ENCODE peak calls at places on chromosomes 6 and 20, in five cellular contexts. One of them, this sample, is unnamed.

GRCh38 chr6:40484066-40484465 is 103.1 kb downstream of the LRFN2 start:
- DNase-seq in dorsolateral prefrontal cortex: no peak
- DNase-seq in MM.1S: no peak
- DNase-seq in cardiac muscle cell: no peak
- DNase-seq in AG09309: no peak
- DNase-seq in this sample: no peak

GRCh38 chr6:108675226-108676160 is 114.8 kb downstream of the FOXO3 start:
- DNase-seq in dorsolateral prefrontal cortex: no peak
- DNase-seq in MM.1S: no peak
- DNase-seq in cardiac muscle cell: peak
- DNase-seq in AG09309: no peak
- DNase-seq in this sample: no peak

GRCh38 chr6:55578537-55579363 is at the start of gene HMGCLL1:
- DNase-seq in dorsolateral prefrontal cortex: peak
- DNase-seq in MM.1S: no peak
- DNase-seq in cardiac muscle cell: peak
- DNase-seq in AG09309: no peak
- DNase-seq in this sample: no peak

GRCh38 chr6:35449287-35449881 is 2.8 kb upstream of the FANCE start:
- DNase-seq in dorsolateral prefrontal cortex: no peak
- DNase-seq in MM.1S: peak
- DNase-seq in cardiac muscle cell: peak
- DNase-seq in AG09309: no peak
- DNase-seq in this sample: no peak

GRCh38 chr6:128963561-128963960 is 80.6 kb downstream of the LAMA2 start:
- DNase-seq in dorsolateral prefrontal cortex: no peak
- DNase-seq in MM.1S: no peak
- DNase-seq in cardiac muscle cell: no peak
- DNase-seq in AG09309: no peak
- DNase-seq in this sample: no peak

GRCh38 chr6:39347201-39347600 is 24.7 kb upstream of the KCNK16 start:
- DNase-seq in dorsolateral prefrontal cortex: no peak
- DNase-seq in MM.1S: no peak
- DNase-seq in cardiac muscle cell: no peak
- DNase-seq in AG09309: no peak
- DNase-seq in this sample: no peak

GRCh38 chr20:13425401-13425800 is 204.3 kb downstream of the ISM1 start:
- DNase-seq in dorsolateral prefrontal cortex: no peak
- DNase-seq in MM.1S: no peak
- DNase-seq in cardiac muscle cell: no peak
- DNase-seq in AG09309: no peak
- DNase-seq in this sample: no peak

GRCh38 chr20:36826556-36827244 is 49.2 kb upstream of the TLDC2 start:
- DNase-seq in dorsolateral prefrontal cortex: no peak
- DNase-seq in MM.1S: no peak
- DNase-seq in cardiac muscle cell: no peak
- DNase-seq in AG09309: no peak
- DNase-seq in this sample: no peak

GRCh38 chr6:84062519-84063154 is 29.1 kb downstream of the MRAP2 start:
- DNase-seq in dorsolateral prefrontal cortex: no peak
- DNase-seq in MM.1S: no peak
- DNase-seq in cardiac muscle cell: no peak
- DNase-seq in AG09309: no peak
- DNase-seq in this sample: no peak

GRCh38 chr20:38231786-38232130 is 28.8 kb downstream of the KIAA1755 start:
- DNase-seq in dorsolateral prefrontal cortex: no peak
- DNase-seq in MM.1S: no peak
- DNase-seq in cardiac muscle cell: no peak
- DNase-seq in AG09309: no peak
- DNase-seq in this sample: no peak

GRCh38 chr6:40520683-40521082 is 66.5 kb downstream of the LRFN2 start:
- DNase-seq in dorsolateral prefrontal cortex: no peak
- DNase-seq in MM.1S: no peak
- DNase-seq in cardiac muscle cell: no peak
- DNase-seq in AG09309: no peak
- DNase-seq in this sample: no peak

GRCh38 chr6:116220172-116220571 is 33.7 kb downstream of the TSPYL4 start:
- DNase-seq in dorsolateral prefrontal cortex: peak
- DNase-seq in MM.1S: no peak
- DNase-seq in cardiac muscle cell: no peak
- DNase-seq in AG09309: no peak
- DNase-seq in this sample: no peak

GRCh38 chr6:52356017-52356416 is 5.9 kb upstream of the PAQR8 start:
- DNase-seq in dorsolateral prefrontal cortex: no peak
- DNase-seq in MM.1S: no peak
- DNase-seq in cardiac muscle cell: no peak
- DNase-seq in AG09309: no peak
- DNase-seq in this sample: no peak

GRCh38 chr6:39886871-39887270 is 47.4 kb downstream of the MOCS1 start:
- DNase-seq in dorsolateral prefrontal cortex: no peak
- DNase-seq in MM.1S: no peak
- DNase-seq in cardiac muscle cell: no peak
- DNase-seq in AG09309: no peak
- DNase-seq in this sample: no peak

GRCh38 chr6:109236140-109237081 is 141.1 kb downstream of the CEP57L1 start:
- DNase-seq in dorsolateral prefrontal cortex: peak
- DNase-seq in MM.1S: no peak
- DNase-seq in cardiac muscle cell: peak
- DNase-seq in AG09309: no peak
- DNase-seq in this sample: no peak

GRCh38 chr20:37358366-37359150 is 12.6 kb downstream of the SRC start:
- DNase-seq in dorsolateral prefrontal cortex: no peak
- DNase-seq in MM.1S: no peak
- DNase-seq in cardiac muscle cell: no peak
- DNase-seq in AG09309: no peak
- DNase-seq in this sample: peak

GRCh38 chr6:123821112-123821511 is 17.4 kb downstream of the NKAIN2 start:
- DNase-seq in dorsolateral prefrontal cortex: no peak
- DNase-seq in MM.1S: no peak
- DNase-seq in cardiac muscle cell: no peak
- DNase-seq in AG09309: no peak
- DNase-seq in this sample: no peak

GRCh38 chr20:59027746-59028320 is 4.3 kb downstream of the ATP5F1E start:
- DNase-seq in dorsolateral prefrontal cortex: no peak
- DNase-seq in MM.1S: no peak
- DNase-seq in cardiac muscle cell: no peak
- DNase-seq in AG09309: peak
- DNase-seq in this sample: no peak

GRCh38 chr20:57801581-57801980 is 91.8 kb upstream of the PMEPA1 start:
- DNase-seq in dorsolateral prefrontal cortex: no peak
- DNase-seq in MM.1S: no peak
- DNase-seq in cardiac muscle cell: no peak
- DNase-seq in AG09309: no peak
- DNase-seq in this sample: no peak

GRCh38 chr20:19729672-19730071 is 28.4 kb upstream of the RIN2 start:
- DNase-seq in dorsolateral prefrontal cortex: no peak
- DNase-seq in MM.1S: no peak
- DNase-seq in cardiac muscle cell: no peak
- DNase-seq in AG09309: no peak
- DNase-seq in this sample: peak

GRCh38 chr20:11144114-11144513 is 470.3 kb upstream of the JAG1 start:
- DNase-seq in dorsolateral prefrontal cortex: no peak
- DNase-seq in MM.1S: no peak
- DNase-seq in cardiac muscle cell: no peak
- DNase-seq in AG09309: peak
- DNase-seq in this sample: no peak

GRCh38 chr6:154319231-154319858 is 37.3 kb downstream of the IPCEF1 start:
- DNase-seq in dorsolateral prefrontal cortex: no peak
- DNase-seq in MM.1S: no peak
- DNase-seq in cardiac muscle cell: no peak
- DNase-seq in AG09309: peak
- DNase-seq in this sample: no peak

GRCh38 chr20:9071976-9072726 is 3.3 kb downstream of the PLCB4 start:
- DNase-seq in dorsolateral prefrontal cortex: no peak
- DNase-seq in MM.1S: no peak
- DNase-seq in cardiac muscle cell: no peak
- DNase-seq in AG09309: no peak
- DNase-seq in this sample: no peak

GRCh38 chr20:60583741-60584140 is 625.5 kb downstream of the CDH26 start:
- DNase-seq in dorsolateral prefrontal cortex: no peak
- DNase-seq in MM.1S: no peak
- DNase-seq in cardiac muscle cell: no peak
- DNase-seq in AG09309: no peak
- DNase-seq in this sample: no peak

GRCh38 chr6:141963543-141964295 is 169.0 kb upstream of the GJE1 start:
- DNase-seq in dorsolateral prefrontal cortex: no peak
- DNase-seq in MM.1S: no peak
- DNase-seq in cardiac muscle cell: no peak
- DNase-seq in AG09309: no peak
- DNase-seq in this sample: no peak

GRCh38 chr20:50710492-50711063 is 19.2 kb upstream of the RIPOR3 start:
- DNase-seq in dorsolateral prefrontal cortex: no peak
- DNase-seq in MM.1S: no peak
- DNase-seq in cardiac muscle cell: no peak
- DNase-seq in AG09309: no peak
- DNase-seq in this sample: no peak

GRCh38 chr6:1535295-1535694 is 74.4 kb upstream of the FOXC1 start:
- DNase-seq in dorsolateral prefrontal cortex: no peak
- DNase-seq in MM.1S: no peak
- DNase-seq in cardiac muscle cell: no peak
- DNase-seq in AG09309: no peak
- DNase-seq in this sample: no peak

GRCh38 chr6:98579089-98579488 is 255.3 kb upstream of the POU3F2 start:
- DNase-seq in dorsolateral prefrontal cortex: no peak
- DNase-seq in MM.1S: no peak
- DNase-seq in cardiac muscle cell: no peak
- DNase-seq in AG09309: no peak
- DNase-seq in this sample: no peak

GRCh38 chr20:45779011-45779915 is 12.4 kb downstream of the WFDC3 start:
- DNase-seq in dorsolateral prefrontal cortex: peak
- DNase-seq in MM.1S: no peak
- DNase-seq in cardiac muscle cell: no peak
- DNase-seq in AG09309: peak
- DNase-seq in this sample: peak

DNA sequence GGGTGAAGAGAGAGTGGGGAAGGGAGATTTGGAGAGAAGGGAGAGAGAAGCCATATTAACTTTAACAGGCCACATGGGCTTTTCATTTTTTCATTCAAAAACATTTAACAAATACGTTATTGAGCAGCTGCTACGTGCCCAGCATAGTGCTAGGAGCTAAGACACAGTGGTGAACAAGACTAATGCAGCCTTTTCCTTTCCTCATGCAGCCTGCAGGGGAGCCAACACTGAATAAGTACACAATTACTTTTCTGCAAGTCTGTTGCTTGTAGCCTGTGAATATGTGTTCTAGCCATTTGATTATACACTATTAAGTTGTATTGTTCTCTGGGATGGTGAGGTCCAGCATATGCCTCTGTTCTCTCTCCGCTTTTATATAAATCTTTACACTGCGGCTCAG is 1.9 kb upstream of the BLOC1S5 start:
- DNase-seq in dorsolateral prefrontal cortex: no peak
- DNase-seq in MM.1S: no peak
- DNase-seq in cardiac muscle cell: no peak
- DNase-seq in AG09309: no peak
- DNase-seq in this sample: no peak
- TF ChIP-seq CTCF in dorsolateral prefrontal cortex: no peak
- TF ChIP-seq CTCF in MM.1S: no peak
- TF ChIP-seq CTCF in cardiac muscle cell: no peak
- TF ChIP-seq CTCF in AG09309: no peak
- TF ChIP-seq CTCF in this sample: no peak

GRCh38 chr20:32153771-32154170 is 44.3 kb downstream of the TM9SF4 start:
- DNase-seq in dorsolateral prefrontal cortex: no peak
- DNase-seq in MM.1S: no peak
- DNase-seq in cardiac muscle cell: no peak
- DNase-seq in AG09309: no peak
- DNase-seq in this sample: peak
- H3K4me3 ChIP-seq in dorsolateral prefrontal cortex: no peak
- H3K4me3 ChIP-seq in MM.1S: no peak
- H3K4me3 ChIP-seq in cardiac muscle cell: no peak
- H3K4me3 ChIP-seq in AG09309: no peak
- H3K4me3 ChIP-seq in this sample: no peak

GRCh38 chr20:48986899-48987298 is 59.2 kb upstream of the CSE1L start:
- DNase-seq in dorsolateral prefrontal cortex: no peak
- DNase-seq in MM.1S: no peak
- DNase-seq in cardiac muscle cell: no peak
- DNase-seq in AG09309: no peak
- DNase-seq in this sample: no peak
- TF ChIP-seq CTCF in dorsolateral prefrontal cortex: peak
- TF ChIP-seq CTCF in MM.1S: peak
- TF ChIP-seq CTCF in cardiac muscle cell: peak
- TF ChIP-seq CTCF in AG09309: peak
- TF ChIP-seq CTCF in this sample: no peak

DNA sequence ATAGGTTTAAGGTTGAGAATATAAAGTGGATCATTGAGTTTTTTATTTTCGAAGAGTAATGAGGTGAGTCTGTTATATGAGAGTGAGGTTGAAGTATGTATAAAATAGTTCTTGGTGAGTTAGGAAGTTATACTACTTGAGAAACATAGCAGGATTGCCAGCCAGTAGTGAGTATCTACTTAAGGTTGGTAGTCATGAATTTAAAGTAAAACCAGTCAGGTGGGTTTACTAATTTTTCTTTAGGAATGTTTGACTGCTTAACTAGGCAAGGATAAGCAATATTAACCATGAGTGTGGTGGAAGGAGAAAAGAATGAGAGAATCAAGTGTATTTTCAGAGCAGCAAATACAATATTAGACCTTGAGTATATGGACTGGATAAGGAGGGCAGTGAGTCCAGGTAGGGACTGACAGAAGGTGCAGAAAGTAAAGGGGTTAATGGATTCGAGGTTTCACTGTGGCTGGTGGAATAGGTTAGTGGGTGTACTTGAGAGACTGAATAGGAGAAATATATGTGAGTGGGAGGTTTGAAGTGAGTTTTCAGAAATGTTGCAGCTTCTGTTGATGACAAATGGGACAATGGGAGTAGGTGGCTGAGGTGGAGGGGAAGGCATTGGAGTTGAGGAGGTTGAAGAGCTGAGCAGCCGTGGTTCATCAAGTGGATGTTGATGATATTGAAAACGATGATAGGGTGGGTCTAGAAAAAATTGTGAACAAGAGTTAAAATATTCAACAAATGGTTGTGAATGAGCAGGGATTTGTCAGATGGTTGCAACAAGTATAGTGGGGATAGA is 232.5 kb upstream of the ASCC3 start:
- DNase-seq in dorsolateral prefrontal cortex: no peak
- DNase-seq in MM.1S: no peak
- DNase-seq in cardiac muscle cell: no peak
- DNase-seq in AG09309: no peak
- DNase-seq in this sample: no peak
- H3K4me3 ChIP-seq in dorsolateral prefrontal cortex: no peak
- H3K4me3 ChIP-seq in MM.1S: no peak
- H3K4me3 ChIP-seq in cardiac muscle cell: no peak
- H3K4me3 ChIP-seq in AG09309: no peak
- H3K4me3 ChIP-seq in this sample: no peak